ENCODE peak calls at places on chromosomes 3 and 15, in five cellular contexts. X is RWPE2, G is brain microvascular endothelial cell, V is lower lobe of right lung, Z is upper lobe of left lung. A is an unnamed sample.

GRCh38 chr15:91468861-91469260 is 368.8 kb downstream of the SV2B start:
- DNase-seq in G (no peak), Z (no peak), V (no peak), X (no peak), A (no peak)

GRCh38 chr15:98085003-98085639 is 124.6 kb downstream of the ARRDC4 start:
- DNase-seq in V (no peak), G (peak; percentile 48), Z (no peak), X (no peak), A (no peak)

GRCh38 chr3:11118181-11118682 is 36.1 kb upstream of the HRH1 start:
- DNase-seq in Z (no peak), G (peak; percentile 59), V (no peak), X (no peak), A (no peak)

GRCh38 chr3:141825216-141826011 is 51.0 kb upstream of the ATP1B3 start:
- DNase-seq in G (no peak), X (no peak), Z (no peak), V (no peak), A (no peak)

GRCh38 chr15:38698215-38698614 is 133.6 kb upstream of the RASGRP1 start:
- DNase-seq in X (no peak), Z (no peak), G (no peak), V (no peak), A (no peak)

GRCh38 chr3:44939581-44940036 is 36.4 kb downstream of the ZDHHC3 start:
- DNase-seq in G (no peak), V (peak; percentile 81), Z (no peak), X (no peak), A (no peak)

GRCh38 chr15:68617001-68617400 is 38.2 kb downstream of the CORO2B start:
- DNase-seq in X (no peak), G (no peak), Z (no peak), V (no peak), A (no peak)

GRCh38 chr15:40696228-40696627 is 1.3 kb downstream of the RAD51 start:
- DNase-seq in X (no peak), G (no peak), V (no peak), Z (no peak), A (no peak)

GRCh38 chr15:88913850-88914169 is 631 bp upstream of the MFGE8 start:
- DNase-seq in G (no peak), Z (no peak), X (no peak), V (no peak), A (no peak)

GRCh38 chr3:41274944-41275668 is 75.8 kb downstream of the CTNNB1 start:
- DNase-seq in V (no peak), G (peak; percentile 94), X (no peak), Z (no peak), A (no peak)

GRCh38 chr3:176310641-176311040 is 886.6 kb downstream of the TBL1XR1 start:
- DNase-seq in X (no peak), V (no peak), Z (no peak), G (no peak), A (no peak)

GRCh38 chr15:48205981-48206380 is at the start of gene SLC12A1:
- DNase-seq in X (no peak), G (no peak), Z (no peak), V (no peak), A (no peak)

GRCh38 chr15:48202068-48202467 is 4.0 kb upstream of the SLC12A1 start:
- DNase-seq in X (no peak), V (no peak), G (no peak), Z (no peak), A (no peak)
- H3K27me3 ChIP-seq in X (no peaks in the 10 kb centered on the region), V (no peaks in the 10 kb centered on the region), G (no peaks in the 10 kb centered on the region), Z (no peaks in the 10 kb centered on the region), A (no peaks in the 10 kb centered on the region)

GRCh38 chr3:193851941-193852674 is 259.1 kb downstream of the OPA1 start:
- DNase-seq in X (no peak), V (no peak), G (no peak), Z (no peak), A (no peak)
- H3K27me3 ChIP-seq in X (no peaks in the 10 kb centered on the region), V (no peaks in the 10 kb centered on the region), G (peaks cover 46% of the 10 kb centered on the region), Z (no peaks in the 10 kb centered on the region), A (no peaks in the 10 kb centered on the region)

DNA sequence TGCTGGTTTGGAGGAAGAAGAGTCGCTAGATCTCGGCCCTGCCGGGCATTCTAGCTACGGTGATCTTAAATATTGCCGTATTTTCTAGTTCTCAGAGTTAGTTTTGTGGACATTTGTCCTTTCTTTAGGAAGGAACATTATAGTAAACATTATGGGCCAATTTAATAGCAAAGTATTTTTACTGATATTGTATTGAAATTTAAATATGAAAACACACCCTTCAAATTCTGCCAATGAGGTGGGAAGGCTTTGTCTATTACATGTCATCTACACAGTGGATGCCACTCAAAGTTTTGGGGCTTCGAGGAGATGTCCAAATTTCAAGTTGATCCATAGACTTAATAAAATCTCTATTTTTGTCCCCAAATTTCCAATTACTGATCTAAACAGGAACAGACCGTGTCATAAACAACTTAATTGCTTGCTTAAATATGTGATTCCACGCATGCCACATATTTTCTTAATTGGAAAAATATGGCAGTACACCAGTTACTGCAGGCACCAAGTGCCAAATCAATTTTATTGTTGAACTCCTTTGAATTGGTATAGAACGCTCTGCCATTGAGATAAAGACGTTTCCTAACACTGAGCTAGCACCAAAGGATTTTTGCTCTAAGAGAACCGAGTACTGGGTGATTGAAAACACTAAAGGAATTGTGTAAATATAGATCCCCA is 1.7 kb downstream of the SHOX2 start:
- DNase-seq in V (no peak), Z (no peak), G (no peak), X (no peak), A (no peak)
- H3K27me3 ChIP-seq in V (peaks cover 98% of the 10 kb centered on the region), Z (peaks cover 66% of the 10 kb centered on the region), G (peaks cover 85% of the 10 kb centered on the region), X (peaks cover 97% of the 10 kb centered on the region), A (peaks cover 61% of the 10 kb centered on the region)

GRCh38 chr3:170911051-170911450 is 2.6 kb upstream of the EIF5A2 start:
- DNase-seq in G (no peak), V (no peak), X (no peak), Z (no peak), A (no peak)

GRCh38 chr3:170907519-170908234 is 760 bp downstream of the EIF5A2 start:
- DNase-seq in X (no peak), V (no peak), G (peak; percentile 11), Z (no peak), A (no peak)

GRCh38 chr3:170910542-170910941 is 2.1 kb upstream of the EIF5A2 start:
- DNase-seq in V (no peak), X (no peak), G (no peak), Z (no peak), A (no peak)

GRCh38 chr3:170909129-170909903 is 879 bp upstream of the EIF5A2 start:
- DNase-seq in Z (no peak), G (peak; percentile 78), X (no peak), V (no peak), A (no peak)

GRCh38 chr3:170908235-170909116 is at the start of gene EIF5A2:
- DNase-seq in G (peak; percentile 95), V (peak; percentile 96), Z (peak; percentile 93), X (peak; percentile 96), A (peak; percentile 89)
- H3K27me3 ChIP-seq in G (no peaks in the 10 kb centered on the region), V (peaks cover 5% of the 10 kb centered on the region), Z (no peaks in the 10 kb centered on the region), X (no peaks in the 10 kb centered on the region), A (no peaks in the 10 kb centered on the region)

DNA sequence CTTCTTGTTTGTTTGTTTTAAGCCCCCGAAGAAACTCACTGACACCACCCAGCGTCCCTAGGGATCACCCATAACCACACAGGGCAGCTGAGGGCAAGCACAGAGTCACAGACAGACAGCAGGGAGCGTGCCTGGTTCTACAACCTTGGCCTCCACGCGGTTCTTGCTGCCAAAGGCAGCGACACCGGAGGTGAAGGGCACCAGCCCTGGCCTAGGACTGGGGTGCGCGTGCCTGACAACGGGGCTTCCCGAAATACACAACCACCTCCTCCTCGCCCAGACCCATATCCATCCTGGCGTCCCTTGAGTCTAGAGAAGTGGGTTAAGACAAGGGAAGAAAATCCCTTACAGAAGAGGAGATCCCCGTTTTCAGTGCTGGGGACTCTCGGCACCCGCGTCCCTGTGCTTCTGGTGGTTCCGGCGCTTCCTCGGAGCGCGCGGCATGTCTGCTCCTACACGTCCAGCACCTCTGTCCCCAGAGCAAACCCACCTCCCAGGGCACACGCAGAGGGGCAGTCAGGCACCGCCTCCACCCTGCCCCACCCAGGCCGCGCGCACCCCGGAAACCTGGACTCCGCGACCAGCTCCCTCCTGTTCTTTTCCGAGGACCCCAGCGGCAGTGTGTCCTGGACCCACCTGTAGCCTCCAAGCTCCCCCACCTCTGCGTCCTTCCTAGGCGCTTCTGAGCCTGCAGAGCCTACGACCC is 911 bp downstream of the RFTN1 start:
- DNase-seq in G (no peak), V (peak; percentile 63), X (no peak), Z (peak; percentile 88), A (peak; percentile 86)
- H3K27me3 ChIP-seq in G (no peaks in the 10 kb centered on the region), V (no peaks in the 10 kb centered on the region), X (no peaks in the 10 kb centered on the region), Z (no peaks in the 10 kb centered on the region), A (no peaks in the 10 kb centered on the region)

GRCh38 chr15:93476491-93477176 is 387.6 kb upstream of the RGMA start:
- DNase-seq in X (no peak), V (no peak), Z (no peak), G (no peak), A (no peak)

GRCh38 chr15:93479679-93480078 is 390.7 kb upstream of the RGMA start:
- DNase-seq in Z (no peak), G (no peak), X (no peak), V (no peak), A (no peak)

GRCh38 chr15:93478922-93479321 is 389.9 kb upstream of the RGMA start:
- DNase-seq in G (no peak), Z (no peak), X (no peak), V (no peak), A (no peak)

GRCh38 chr15:93477188-93477587 is 388.2 kb upstream of the RGMA start:
- DNase-seq in X (no peak), Z (no peak), G (no peak), V (no peak), A (no peak)

DNA sequence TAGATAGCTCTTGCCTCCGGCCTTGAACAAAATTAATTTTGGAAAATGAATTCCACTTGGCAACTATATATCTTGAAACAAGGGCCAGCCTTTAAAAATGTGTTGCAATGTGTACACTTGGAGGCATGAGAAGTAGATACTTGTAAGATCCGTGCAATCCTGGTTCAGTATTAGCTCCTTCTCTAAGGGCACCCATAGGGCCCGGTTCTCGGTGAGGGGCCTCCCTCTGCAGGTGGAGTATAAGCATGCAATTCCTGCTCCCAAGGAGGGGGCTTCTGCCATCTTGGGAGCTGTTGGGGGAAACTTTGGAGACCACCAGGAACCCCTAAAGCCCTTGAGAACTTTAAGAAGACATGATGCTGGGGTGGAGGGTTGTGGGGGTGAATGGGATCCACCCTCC is 388.7 kb upstream of the RGMA start:
- DNase-seq in Z (no peak), X (no peak), G (no peak), V (peak; percentile 52), A (no peak)
- H3K27me3 ChIP-seq in Z (no peaks in the 10 kb centered on the region), X (no peaks in the 10 kb centered on the region), G (no peaks in the 10 kb centered on the region), V (peaks cover 3% of the 10 kb centered on the region), A (no peaks in the 10 kb centered on the region)

DNA sequence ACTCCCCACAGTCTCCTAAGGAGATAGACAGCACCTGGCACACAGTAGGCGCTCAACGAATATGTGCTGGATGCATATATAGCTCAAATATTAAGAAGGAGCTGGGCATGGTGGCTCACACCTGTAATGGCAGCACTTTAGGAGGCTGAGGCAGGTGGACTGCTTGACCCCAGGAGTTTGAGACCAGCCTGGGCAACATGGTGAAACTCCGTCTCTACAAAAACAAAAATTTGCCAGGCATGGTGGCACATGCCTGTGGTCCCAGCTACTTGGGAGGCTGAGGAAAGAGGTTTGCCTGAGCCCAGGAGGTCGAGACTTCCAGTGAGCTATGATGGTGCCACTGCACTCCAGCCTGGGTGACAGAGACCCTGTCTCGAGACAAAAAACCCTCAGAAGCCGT is 37.4 kb downstream of the UMPS start:
- DNase-seq in X (no peak), V (no peak), G (no peak), Z (no peak), A (no peak)
- H3K27me3 ChIP-seq in X (no peaks in the 10 kb centered on the region), V (no peaks in the 10 kb centered on the region), G (no peaks in the 10 kb centered on the region), Z (no peaks in the 10 kb centered on the region), A (no peaks in the 10 kb centered on the region)